ENCODE peak calls at places on chromosomes 16 and 17, in five cellular contexts. One of them, this sample, is unnamed.

GRCh38 chr17:15468142-15468541 is 721 bp upstream of the CDRT4 start:
- DNase-seq in uterus: no peak
- DNase-seq in stimulated activated CD4-positive, alpha-beta T cell treated with anti-CD3 and anti-CD28 coated beads, Interleukin-12 subunit alpha, Interleukin-12 subunit beta, amount 100 ng/mL, for 24 hours: no peak
- DNase-seq in T-helper 17 cell: no peak
- DNase-seq in RPMI8226: no peak
- DNase-seq in this sample: no peak

GRCh38 chr16:57668630-57669475 is 747 bp downstream of the ADGRG3 start:
- DNase-seq in T-helper 17 cell: no peak
- DNase-seq in RPMI8226: no peak
- DNase-seq in uterus: no peak
- DNase-seq in stimulated activated CD4-positive, alpha-beta T cell treated with anti-CD3 and anti-CD28 coated beads, Interleukin-12 subunit alpha, Interleukin-12 subunit beta, amount 100 ng/mL, for 24 hours: no peak
- DNase-seq in this sample: no peak

GRCh38 chr17:2782030-2782429 is 14.2 kb upstream of the RAP1GAP2 start:
- DNase-seq in stimulated activated CD4-positive, alpha-beta T cell treated with anti-CD3 and anti-CD28 coated beads, Interleukin-12 subunit alpha, Interleukin-12 subunit beta, amount 100 ng/mL, for 24 hours: no peak
- DNase-seq in uterus: no peak
- DNase-seq in RPMI8226: no peak
- DNase-seq in T-helper 17 cell: no peak
- DNase-seq in this sample: no peak

GRCh38 chr17:44794699-44795413 is 35.2 kb downstream of the GJC1 start:
- DNase-seq in uterus: no peak
- DNase-seq in RPMI8226: no peak
- DNase-seq in stimulated activated CD4-positive, alpha-beta T cell treated with anti-CD3 and anti-CD28 coated beads, Interleukin-12 subunit alpha, Interleukin-12 subunit beta, amount 100 ng/mL, for 24 hours: no peak
- DNase-seq in T-helper 17 cell: no peak
- DNase-seq in this sample: no peak

GRCh38 chr17:75508122-75508719 is 7.1 kb downstream of the CASKIN2 start:
- DNase-seq in uterus: no peak
- DNase-seq in T-helper 17 cell: no peak
- DNase-seq in RPMI8226: no peak
- DNase-seq in stimulated activated CD4-positive, alpha-beta T cell treated with anti-CD3 and anti-CD28 coated beads, Interleukin-12 subunit alpha, Interleukin-12 subunit beta, amount 100 ng/mL, for 24 hours: no peak
- DNase-seq in this sample: no peak

GRCh38 chr17:34756670-34757021 is 177.3 kb downstream of the TMEM132E start:
- DNase-seq in uterus: no peak
- DNase-seq in T-helper 17 cell: no peak
- DNase-seq in RPMI8226: no peak
- DNase-seq in stimulated activated CD4-positive, alpha-beta T cell treated with anti-CD3 and anti-CD28 coated beads, Interleukin-12 subunit alpha, Interleukin-12 subunit beta, amount 100 ng/mL, for 24 hours: no peak
- DNase-seq in this sample: no peak

GRCh38 chr17:43034623-43035293 is 9.7 kb downstream of the RND2 start:
- DNase-seq in T-helper 17 cell: no peak
- DNase-seq in stimulated activated CD4-positive, alpha-beta T cell treated with anti-CD3 and anti-CD28 coated beads, Interleukin-12 subunit alpha, Interleukin-12 subunit beta, amount 100 ng/mL, for 24 hours: no peak
- DNase-seq in uterus: no peak
- DNase-seq in RPMI8226: no peak
- DNase-seq in this sample: no peak

GRCh38 chr16:85982563-85982939 is 83.6 kb downstream of the IRF8 start:
- DNase-seq in T-helper 17 cell: no peak
- DNase-seq in RPMI8226: no peak
- DNase-seq in uterus: no peak
- DNase-seq in stimulated activated CD4-positive, alpha-beta T cell treated with anti-CD3 and anti-CD28 coated beads, Interleukin-12 subunit alpha, Interleukin-12 subunit beta, amount 100 ng/mL, for 24 hours: no peak
- DNase-seq in this sample: no peak

GRCh38 chr17:13541032-13541480 is 60.7 kb downstream of the HS3ST3A1 start:
- DNase-seq in RPMI8226: no peak
- DNase-seq in uterus: peak; percentile 33
- DNase-seq in T-helper 17 cell: no peak
- DNase-seq in stimulated activated CD4-positive, alpha-beta T cell treated with anti-CD3 and anti-CD28 coated beads, Interleukin-12 subunit alpha, Interleukin-12 subunit beta, amount 100 ng/mL, for 24 hours: no peak
- DNase-seq in this sample: no peak

GRCh38 chr17:6325741-6326140 is 109.2 kb downstream of the AIPL1 start:
- DNase-seq in RPMI8226: no peak
- DNase-seq in stimulated activated CD4-positive, alpha-beta T cell treated with anti-CD3 and anti-CD28 coated beads, Interleukin-12 subunit alpha, Interleukin-12 subunit beta, amount 100 ng/mL, for 24 hours: no peak
- DNase-seq in T-helper 17 cell: no peak
- DNase-seq in uterus: no peak
- DNase-seq in this sample: no peak

GRCh38 chr16:24045641-24046040 is 209.9 kb downstream of the PRKCB start:
- DNase-seq in T-helper 17 cell: no peak
- DNase-seq in stimulated activated CD4-positive, alpha-beta T cell treated with anti-CD3 and anti-CD28 coated beads, Interleukin-12 subunit alpha, Interleukin-12 subunit beta, amount 100 ng/mL, for 24 hours: no peak
- DNase-seq in RPMI8226: peak; percentile 11
- DNase-seq in uterus: no peak
- DNase-seq in this sample: no peak

GRCh38 chr16:82629441-82630027 is 2.8 kb downstream of the CDH13 start:
- DNase-seq in stimulated activated CD4-positive, alpha-beta T cell treated with anti-CD3 and anti-CD28 coated beads, Interleukin-12 subunit alpha, Interleukin-12 subunit beta, amount 100 ng/mL, for 24 hours: no peak
- DNase-seq in T-helper 17 cell: no peak
- DNase-seq in RPMI8226: no peak
- DNase-seq in uterus: peak; percentile 16
- DNase-seq in this sample: no peak

GRCh38 chr17:46772013-46772878 is 46.2 kb downstream of the WNT3 start:
- DNase-seq in T-helper 17 cell: no peak
- DNase-seq in stimulated activated CD4-positive, alpha-beta T cell treated with anti-CD3 and anti-CD28 coated beads, Interleukin-12 subunit alpha, Interleukin-12 subunit beta, amount 100 ng/mL, for 24 hours: no peak
- DNase-seq in RPMI8226: peak; percentile 27
- DNase-seq in uterus: no peak
- DNase-seq in this sample: no peak

GRCh38 chr16:66662445-66663194 is 33.9 kb downstream of the CMTM4 start:
- DNase-seq in RPMI8226: peak; percentile 52
- DNase-seq in uterus: no peak
- DNase-seq in stimulated activated CD4-positive, alpha-beta T cell treated with anti-CD3 and anti-CD28 coated beads, Interleukin-12 subunit alpha, Interleukin-12 subunit beta, amount 100 ng/mL, for 24 hours: no peak
- DNase-seq in T-helper 17 cell: no peak
- DNase-seq in this sample: no peak

GRCh38 chr17:2929881-2930533 is 133.4 kb downstream of the OR1D5 start:
- DNase-seq in uterus: no peak
- DNase-seq in stimulated activated CD4-positive, alpha-beta T cell treated with anti-CD3 and anti-CD28 coated beads, Interleukin-12 subunit alpha, Interleukin-12 subunit beta, amount 100 ng/mL, for 24 hours: no peak
- DNase-seq in T-helper 17 cell: no peak
- DNase-seq in RPMI8226: no peak
- DNase-seq in this sample: no peak

GRCh38 chr16:87252269-87252970 is 64.8 kb downstream of the C16orf95 start:
- DNase-seq in stimulated activated CD4-positive, alpha-beta T cell treated with anti-CD3 and anti-CD28 coated beads, Interleukin-12 subunit alpha, Interleukin-12 subunit beta, amount 100 ng/mL, for 24 hours: no peak
- DNase-seq in RPMI8226: no peak
- DNase-seq in uterus: no peak
- DNase-seq in T-helper 17 cell: no peak
- DNase-seq in this sample: no peak

GRCh38 chr16:57562669-57563486 is 20.4 kb downstream of the ADGRG5 start:
- DNase-seq in T-helper 17 cell: no peak
- DNase-seq in RPMI8226: no peak
- DNase-seq in stimulated activated CD4-positive, alpha-beta T cell treated with anti-CD3 and anti-CD28 coated beads, Interleukin-12 subunit alpha, Interleukin-12 subunit beta, amount 100 ng/mL, for 24 hours: no peak
- DNase-seq in uterus: no peak
- DNase-seq in this sample: no peak

GRCh38 chr17:16304832-16305231 is 48.4 kb downstream of the CENPV start:
- DNase-seq in T-helper 17 cell: no peak
- DNase-seq in RPMI8226: peak; percentile 3
- DNase-seq in stimulated activated CD4-positive, alpha-beta T cell treated with anti-CD3 and anti-CD28 coated beads, Interleukin-12 subunit alpha, Interleukin-12 subunit beta, amount 100 ng/mL, for 24 hours: no peak
- DNase-seq in uterus: no peak
- DNase-seq in this sample: no peak

GRCh38 chr16:66227766-66228530 is 138.5 kb upstream of the CDH5 start:
- DNase-seq in stimulated activated CD4-positive, alpha-beta T cell treated with anti-CD3 and anti-CD28 coated beads, Interleukin-12 subunit alpha, Interleukin-12 subunit beta, amount 100 ng/mL, for 24 hours: no peak
- DNase-seq in T-helper 17 cell: no peak
- DNase-seq in RPMI8226: no peak
- DNase-seq in uterus: no peak
- DNase-seq in this sample: no peak

GRCh38 chr16:13316008-13316407 is 414.6 kb downstream of the SHISA9 start:
- DNase-seq in stimulated activated CD4-positive, alpha-beta T cell treated with anti-CD3 and anti-CD28 coated beads, Interleukin-12 subunit alpha, Interleukin-12 subunit beta, amount 100 ng/mL, for 24 hours: no peak
- DNase-seq in RPMI8226: no peak
- DNase-seq in uterus: no peak
- DNase-seq in T-helper 17 cell: no peak
- DNase-seq in this sample: no peak

GRCh38 chr16:30119428-30119827 is 3.6 kb downstream of the MAPK3 start:
- DNase-seq in uterus: no peak
- DNase-seq in stimulated activated CD4-positive, alpha-beta T cell treated with anti-CD3 and anti-CD28 coated beads, Interleukin-12 subunit alpha, Interleukin-12 subunit beta, amount 100 ng/mL, for 24 hours: no peak
- DNase-seq in RPMI8226: no peak
- DNase-seq in T-helper 17 cell: no peak
- DNase-seq in this sample: no peak

GRCh38 chr17:57442914-57443571 is 186.7 kb downstream of the MSI2 start:
- DNase-seq in T-helper 17 cell: no peak
- DNase-seq in uterus: no peak
- DNase-seq in stimulated activated CD4-positive, alpha-beta T cell treated with anti-CD3 and anti-CD28 coated beads, Interleukin-12 subunit alpha, Interleukin-12 subunit beta, amount 100 ng/mL, for 24 hours: peak; percentile 49
- DNase-seq in RPMI8226: no peak
- DNase-seq in this sample: no peak

GRCh38 chr16:89135166-89135565 is 36.4 kb upstream of the CDH15 start:
- DNase-seq in T-helper 17 cell: peak; percentile 2
- DNase-seq in uterus: no peak
- DNase-seq in stimulated activated CD4-positive, alpha-beta T cell treated with anti-CD3 and anti-CD28 coated beads, Interleukin-12 subunit alpha, Interleukin-12 subunit beta, amount 100 ng/mL, for 24 hours: no peak
- DNase-seq in RPMI8226: no peak
- DNase-seq in this sample: no peak

GRCh38 chr16:54648575-54648974 is 282.1 kb upstream of the IRX5 start:
- DNase-seq in stimulated activated CD4-positive, alpha-beta T cell treated with anti-CD3 and anti-CD28 coated beads, Interleukin-12 subunit alpha, Interleukin-12 subunit beta, amount 100 ng/mL, for 24 hours: no peak
- DNase-seq in uterus: no peak
- DNase-seq in T-helper 17 cell: no peak
- DNase-seq in RPMI8226: no peak
- DNase-seq in this sample: no peak

GRCh38 chr17:12664894-12665262 is 812 bp upstream of the MYOCD start:
- DNase-seq in T-helper 17 cell: no peak
- DNase-seq in uterus: no peak
- DNase-seq in stimulated activated CD4-positive, alpha-beta T cell treated with anti-CD3 and anti-CD28 coated beads, Interleukin-12 subunit alpha, Interleukin-12 subunit beta, amount 100 ng/mL, for 24 hours: no peak
- DNase-seq in RPMI8226: no peak
- DNase-seq in this sample: no peak

GRCh38 chr17:47618416-47618815 is 31.3 kb upstream of the KPNB1 start:
- DNase-seq in T-helper 17 cell: no peak
- DNase-seq in stimulated activated CD4-positive, alpha-beta T cell treated with anti-CD3 and anti-CD28 coated beads, Interleukin-12 subunit alpha, Interleukin-12 subunit beta, amount 100 ng/mL, for 24 hours: no peak
- DNase-seq in uterus: no peak
- DNase-seq in RPMI8226: peak; percentile 33
- DNase-seq in this sample: no peak

GRCh38 chr17:70108166-70108565 is 33.1 kb downstream of the KCNJ16 start:
- DNase-seq in T-helper 17 cell: no peak
- DNase-seq in uterus: no peak
- DNase-seq in RPMI8226: no peak
- DNase-seq in stimulated activated CD4-positive, alpha-beta T cell treated with anti-CD3 and anti-CD28 coated beads, Interleukin-12 subunit alpha, Interleukin-12 subunit beta, amount 100 ng/mL, for 24 hours: no peak
- DNase-seq in this sample: no peak

GRCh38 chr17:65453204-65453931 is 108.1 kb downstream of the AXIN2 start:
- DNase-seq in T-helper 17 cell: no peak
- DNase-seq in uterus: no peak
- DNase-seq in RPMI8226: no peak
- DNase-seq in stimulated activated CD4-positive, alpha-beta T cell treated with anti-CD3 and anti-CD28 coated beads, Interleukin-12 subunit alpha, Interleukin-12 subunit beta, amount 100 ng/mL, for 24 hours: no peak
- DNase-seq in this sample: no peak

GRCh38 chr16:73483934-73484712 is 436.2 kb upstream of the ZFHX3 start:
- DNase-seq in T-helper 17 cell: no peak
- DNase-seq in RPMI8226: no peak
- DNase-seq in uterus: no peak
- DNase-seq in stimulated activated CD4-positive, alpha-beta T cell treated with anti-CD3 and anti-CD28 coated beads, Interleukin-12 subunit alpha, Interleukin-12 subunit beta, amount 100 ng/mL, for 24 hours: no peak
- DNase-seq in this sample: no peak

GRCh38 chr17:81909966-81910839 is 996 bp downstream of the PCYT2 start:
- DNase-seq in uterus: no peak
- DNase-seq in T-helper 17 cell: no peak
- DNase-seq in stimulated activated CD4-positive, alpha-beta T cell treated with anti-CD3 and anti-CD28 coated beads, Interleukin-12 subunit alpha, Interleukin-12 subunit beta, amount 100 ng/mL, for 24 hours: no peak
- DNase-seq in RPMI8226: no peak
- DNase-seq in this sample: no peak

This sample was measured in vagina.